ENCODE peak calls at places on chromosomes 4 and X, in four cellular contexts. L, P, N and O are unnamed samples.

GRCh38 chr4:140718240-140718639 is 37.9 kb downstream of the TBC1D9 start:
- DNase-seq in L (no peak), P (no peak), N (peak), O (no peak)

GRCh38 chrX:5644786-5645185 is 583.9 kb downstream of the NLGN4X start:
- DNase-seq in L (no peak), P (no peak), N (no peak), O (peak)

GRCh38 chrX:139049455-139049854 is 337.9 kb upstream of the FGF13 start:
- DNase-seq in L (no peak), P (no peak), N (no peak), O (no peak)

GRCh38 chr4:87943660-87944149 is 31.8 kb upstream of the SPP1 start:
- DNase-seq in L (no peak), P (no peak), N (no peak), O (no peak)

GRCh38 chr4:118325443-118325842 is 27.4 kb downstream of the PRSS12 start:
- DNase-seq in L (no peak), P (no peak), N (no peak), O (no peak)

GRCh38 chr4:95637047-95637600 is 88.4 kb upstream of the UNC5C start:
- DNase-seq in L (peak), P (peak), N (peak), O (peak)

GRCh38 chr4:138406881-138407280 is 164.7 kb upstream of the SLC7A11 start:
- DNase-seq in L (no peak), P (no peak), N (peak), O (no peak)

GRCh38 chrX:47633671-47634590 is 4.2 kb upstream of the CFP start:
- DNase-seq in L (no peak), P (no peak), N (no peak), O (no peak)

GRCh38 chrX:153485396-153486080 is 9.2 kb upstream of the BGN start:
- DNase-seq in L (no peak), P (no peak), N (no peak), O (no peak)

GRCh38 chr4:188976644-188977115 is 837.4 kb downstream of the TRIML1 start:
- DNase-seq in L (peak), P (peak), N (peak), O (peak)

GRCh38 chrX:130704053-130705038 is 198.7 kb downstream of the ENOX2 start:
- DNase-seq in L (peak), P (no peak), N (peak), O (no peak)

GRCh38 chr4:24808261-24808660 is 12.9 kb downstream of the SOD3 start:
- DNase-seq in L (no peak), P (no peak), N (no peak), O (peak)

GRCh38 chr4:129455462-129455861 is 359.5 kb downstream of the C4orf33 start:
- DNase-seq in L (no peak), P (no peak), N (no peak), O (no peak)

GRCh38 chr4:38562751-38563198 is 101.2 kb upstream of the KLF3 start:
- DNase-seq in L (no peak), P (no peak), N (peak), O (peak)

GRCh38 chrX:132226169-132226568 is 6.9 kb upstream of the RAP2C start:
- DNase-seq in L (no peak), P (no peak), N (no peak), O (peak)

GRCh38 chr4:113636438-113636818 is 125.1 kb downstream of the CAMK2D start:
- DNase-seq in L (no peak), P (no peak), N (no peak), O (no peak)

GRCh38 chrX:10450229-10450958 is 170.0 kb downstream of the MID1 start:
- DNase-seq in L (peak), P (no peak), N (peak), O (no peak)

GRCh38 chr4:41157009-41157408 is 57.3 kb downstream of the APBB2 start:
- DNase-seq in L (no peak), P (no peak), N (no peak), O (no peak)

GRCh38 chrX:66638591-66639500 is at the start of gene EDA2R:
- DNase-seq in L (peak), P (peak), N (peak), O (peak)

GRCh38 chr4:42954925-42955669 is 62.6 kb downstream of the GRXCR1 start:
- DNase-seq in L (no peak), P (no peak), N (no peak), O (no peak)

GRCh38 chrX:40845331-40845911 is 110.1 kb upstream of the MED14 start:
- DNase-seq in L (peak), P (no peak), N (peak), O (peak)

GRCh38 chrX:128929281-128930057 is 593.8 kb downstream of the SMARCA1 start:
- DNase-seq in L (no peak), P (no peak), N (no peak), O (no peak)

GRCh38 chr4:140152015-140152703 is 1.8 kb downstream of the MAML3 start:
- DNase-seq in L (no peak), P (peak), N (no peak), O (peak)